ENCODE peak calls at places on chromosome 14, in four cellular contexts. Z, W, U and E are unnamed samples.

GRCh38 chr14:89320381-89321000 is 96.5 kb downstream of the FOXN3 start:
- DNase-seq in Z (no peak), W (no peak), U (no peak), E (no peak)

GRCh38 chr14:44700184-44700583 is 193.1 kb upstream of the FSCB start:
- DNase-seq in Z (no peak), W (peak), U (no peak), E (no peak)

GRCh38 chr14:84482256-84483071 is 1047.5 kb upstream of the FLRT2 start:
- DNase-seq in Z (no peak), W (peak), U (no peak), E (no peak)

GRCh38 chr14:90720336-90720735 is 95.9 kb downstream of the TTC7B start:
- DNase-seq in Z (no peak), W (no peak), U (peak), E (no peak)

GRCh38 chr14:49586673-49587460 is 687 bp upstream of the RPS29 start:
- DNase-seq in Z (no peak), W (no peak), U (peak), E (no peak)

GRCh38 chr14:35248476-35248788 is 43.8 kb upstream of the PSMA6 start:
- DNase-seq in Z (no peak), W (no peak), U (no peak), E (no peak)

GRCh38 chr14:59190372-59190771 is 1.9 kb downstream of the DAAM1 start:
- DNase-seq in Z (no peak), W (peak), U (peak), E (no peak)

GRCh38 chr14:94748667-94749347 is 21.1 kb downstream of the GSC start:
- DNase-seq in Z (no peak), W (peak), U (peak), E (no peak)